ENCODE peak calls at places on chromosomes 4 and X, in four cellular contexts. X, K, L and J are unnamed samples.

GRCh38 chrX:78619829-78620228 is 39.3 kb downstream of the RTL3 start:
- DNase-seq in X (no peak), K (no peak), L (no peak), J (no peak)

GRCh38 chrX:11531226-11531625 is 134.5 kb downstream of the ARHGAP6 start:
- DNase-seq in X (no peak), K (no peak), L (no peak), J (peak; percentile 22)

GRCh38 chr4:26238782-26239647 is 81.8 kb upstream of the RBPJ start:
- DNase-seq in X (peak; percentile 16), K (no peak), L (no peak), J (peak; percentile 75)

GRCh38 chrX:143115466-143115865 is 89.7 kb downstream of the SPANXN4 start:
- DNase-seq in X (no peak), K (no peak), L (no peak), J (no peak)

GRCh38 chr4:102503301-102503746 is 2.2 kb downstream of the NFKB1 start:
- DNase-seq in X (no peak), K (no peak), L (no peak), J (no peak)

GRCh38 chr4:66059131-66059530 is 388.8 kb upstream of the EPHA5 start:
- DNase-seq in X (no peak), K (no peak), L (no peak), J (no peak)

GRCh38 chr4:108152980-108153379 is 15.8 kb downstream of the LEF1 start:
- DNase-seq in X (no peak), K (no peak), L (no peak), J (no peak)

GRCh38 chr4:67152976-67153375 is 392.3 kb downstream of the CENPC start:
- DNase-seq in X (no peak), K (no peak), L (no peak), J (no peak)

GRCh38 chrX:148311544-148311943 is 188.9 kb upstream of the AFF2 start:
- DNase-seq in X (no peak), K (no peak), L (no peak), J (no peak)

GRCh38 chrX:20973038-20973437 is 401.2 kb upstream of the CNKSR2 start:
- DNase-seq in X (no peak), K (no peak), L (peak; percentile 5), J (no peak)
- H3K56ac ChIP-seq in X (no peak overlapping the region), K (no peak overlapping the region), L (no peak overlapping the region), J (no peak overlapping the region)

DNA sequence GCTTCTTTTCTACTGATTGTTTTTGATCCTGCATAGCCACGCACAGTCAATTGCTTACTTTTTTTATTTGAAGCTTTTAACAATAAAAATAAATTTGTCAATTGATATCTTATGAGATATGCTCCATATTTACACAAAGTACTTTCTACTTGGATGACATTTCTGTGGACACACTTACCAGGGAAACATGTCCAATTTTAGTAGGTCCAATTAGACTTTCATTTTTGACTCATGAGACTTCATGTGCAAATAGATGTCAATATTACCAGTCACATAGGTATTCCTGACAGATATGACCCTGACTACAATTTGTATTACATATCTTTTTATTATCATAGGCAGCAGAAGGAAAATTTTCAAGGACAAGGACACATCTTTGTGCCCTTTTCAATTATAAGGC is 219.9 kb upstream of the ANKRD50 start:
- DNase-seq in X (no peak), K (no peak), L (no peak), J (no peak)
- H3K56ac ChIP-seq in X (no peak overlapping the region), K (no peak overlapping the region), L (no peak overlapping the region), J (no peak overlapping the region)

DNA sequence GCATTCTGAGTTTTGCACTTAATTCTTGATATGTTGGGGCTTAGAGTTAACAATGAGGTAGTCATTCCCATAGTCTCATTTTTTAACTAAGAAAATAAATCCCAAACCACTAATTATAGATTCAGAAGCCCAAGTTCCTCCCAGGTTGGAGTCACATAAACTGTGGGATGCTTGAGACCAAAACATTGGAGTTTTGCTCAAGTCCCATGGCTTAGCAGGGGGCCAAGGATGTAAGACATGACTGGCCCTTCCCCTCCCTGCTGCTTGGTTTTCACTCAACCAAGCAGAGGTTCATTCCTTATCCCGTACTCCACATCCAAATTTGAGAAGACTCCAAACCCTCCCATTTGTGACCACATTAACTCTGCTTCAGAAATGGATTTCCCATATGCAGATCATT is 101.3 kb downstream of the LIMCH1 start:
- DNase-seq in X (no peak), K (no peak), L (no peak), J (no peak)
- H3K56ac ChIP-seq in X (no peak overlapping the region), K (no peak overlapping the region), L (no peak overlapping the region), J (no peak overlapping the region)

GRCh38 chr4:168028568-168028967 is 63.8 kb upstream of the ANXA10 start:
- DNase-seq in X (no peak), K (no peak), L (no peak), J (peak; percentile 11)
- H3K56ac ChIP-seq in X (no peak overlapping the region), K (no peak overlapping the region), L (no peak overlapping the region), J (no peak overlapping the region)

DNA sequence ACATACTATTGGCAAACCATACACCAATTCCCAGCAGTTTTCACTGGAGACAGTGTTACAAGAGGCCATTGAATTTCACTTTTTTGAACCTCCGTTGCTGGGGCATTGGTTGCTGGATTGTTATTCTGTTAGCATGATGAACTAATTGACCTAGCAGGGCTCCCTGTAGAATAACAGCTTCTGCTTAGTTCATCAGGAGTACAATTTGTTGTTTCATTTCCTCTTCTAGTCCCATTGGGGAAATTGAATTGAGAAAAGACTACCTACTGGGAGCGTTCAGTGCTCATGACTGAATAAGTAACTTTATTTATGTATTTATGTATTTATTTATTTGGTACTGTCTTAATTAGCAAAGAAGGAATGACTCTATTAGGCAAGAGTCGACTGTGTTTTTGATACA is 151.6 kb downstream of the SLIT2 start:
- DNase-seq in X (no peak), K (no peak), L (no peak), J (no peak)
- H3K56ac ChIP-seq in X (no peak overlapping the region), K (no peak overlapping the region), L (no peak overlapping the region), J (no peak overlapping the region)

GRCh38 chr4:114284629-114285028 is 305.2 kb upstream of the ARSJ start:
- DNase-seq in X (no peak), K (no peak), L (no peak), J (no peak)

GRCh38 chr4:114282937-114283336 is 303.5 kb upstream of the ARSJ start:
- DNase-seq in X (no peak), K (no peak), L (no peak), J (no peak)

GRCh38 chr4:114277690-114278089 is 298.2 kb upstream of the ARSJ start:
- DNase-seq in X (no peak), K (no peak), L (no peak), J (peak; percentile 70)

GRCh38 chr4:114279066-114279465 is 299.6 kb upstream of the ARSJ start:
- DNase-seq in X (no peak), K (no peak), L (no peak), J (no peak)

DNA sequence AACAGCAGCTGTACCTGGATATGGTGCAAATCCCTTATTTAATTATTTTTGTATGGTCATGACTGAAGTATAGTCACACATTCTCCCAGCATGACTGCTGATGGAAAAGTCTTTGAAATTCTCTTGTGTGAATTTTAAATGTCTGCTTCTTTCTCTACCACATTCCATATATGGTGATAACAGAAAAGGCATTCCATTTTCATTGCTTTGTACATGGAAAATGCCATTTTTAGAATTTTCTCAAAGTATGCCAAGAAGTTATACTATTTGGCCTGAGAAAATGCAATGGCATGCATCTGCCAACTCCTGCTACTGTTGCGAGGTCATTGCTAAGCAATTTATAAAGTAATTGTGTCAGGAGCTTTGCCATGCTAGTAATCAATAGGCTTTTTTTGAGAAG is 302.1 kb upstream of the ARSJ start:
- DNase-seq in X (no peak), K (no peak), L (no peak), J (peak; percentile 91)
- H3K56ac ChIP-seq in X (no peak overlapping the region), K (no peak overlapping the region), L (no peak overlapping the region), J (peak overlapping the region; percentile 87)